ENCODE peak calls at places on chromosome X, in five cellular contexts. R, I, Z, X and V are unnamed samples.

GRCh38 chrX:119419898-119420297 is 20.8 kb downstream of the SLC25A43 start:
- DNase-seq in R (no peak), I (no peak), Z (no peak), X (no peak), V (no peak)

GRCh38 chrX:130577431-130577830 is 175.6 kb downstream of the RBMX2 start:
- DNase-seq in R (no peak), I (no peak), Z (no peak), X (no peak), V (no peak)

GRCh38 chrX:115642304-115642703 is 81.3 kb downstream of the PLS3 start:
- DNase-seq in R (no peak), I (peak), Z (no peak), X (no peak), V (no peak)

GRCh38 chrX:40077176-40077575 is 20.6 kb downstream of the BCOR start:
- DNase-seq in R (no peak), I (no peak), Z (no peak), X (no peak), V (no peak)

GRCh38 chrX:38154818-38155217 is 65.9 kb downstream of the SRPX start:
- DNase-seq in R (no peak), I (no peak), Z (peak), X (no peak), V (no peak)

GRCh38 chrX:43663173-43663572 is 7.1 kb downstream of the MAOA start:
- DNase-seq in R (no peak), I (no peak), Z (no peak), X (no peak), V (no peak)

GRCh38 chrX:67998540-67998939 is 434.8 kb downstream of the OPHN1 start:
- DNase-seq in R (no peak), I (no peak), Z (no peak), X (no peak), V (no peak)

GRCh38 chrX:112662559-112663427 is 16.9 kb downstream of the LHFPL1 start:
- DNase-seq in R (no peak), I (no peak), Z (no peak), X (no peak), V (peak)

GRCh38 chrX:261167-261857 is 19.9 kb upstream of the PLCXD1 start:
- DNase-seq in R (no peak), I (peak), Z (peak), X (no peak), V (no peak)

GRCh38 chrX:86023806-86024205 is 23.6 kb downstream of the CHM start:
- DNase-seq in R (no peak), I (no peak), Z (no peak), X (no peak), V (no peak)

GRCh38 chrX:15391850-15392249 is 7.6 kb upstream of the VEGFD start:
- DNase-seq in R (no peak), I (no peak), Z (no peak), X (no peak), V (no peak)

GRCh38 chrX:38215141-38215540 is 5.5 kb downstream of the SRPX start:
- DNase-seq in R (no peak), I (no peak), Z (peak), X (no peak), V (no peak)

GRCh38 chrX:80216086-80216485 is 201.5 kb downstream of the TBX22 start:
- DNase-seq in R (no peak), I (peak), Z (peak), X (no peak), V (no peak)

GRCh38 chrX:155086202-155086840 is 15.0 kb downstream of the BRCC3 start:
- DNase-seq in R (no peak), I (peak), Z (peak), X (peak), V (peak)

GRCh38 chrX:132612990-132613564 is 124.2 kb upstream of the MBNL3 start:
- DNase-seq in R (no peak), I (peak), Z (peak), X (peak), V (peak)

GRCh38 chrX:65502618-65503017 is 32.0 kb downstream of the LAS1L start:
- DNase-seq in R (no peak), I (no peak), Z (no peak), X (no peak), V (no peak)

GRCh38 chrX:115936008-115936407 is 234.5 kb upstream of the AGTR2 start:
- DNase-seq in R (no peak), I (no peak), Z (no peak), X (no peak), V (no peak)

GRCh38 chrX:119539872-119540271 is 25.3 kb downstream of the STEEP1 start:
- DNase-seq in R (no peak), I (no peak), Z (no peak), X (no peak), V (no peak)

GRCh38 chrX:134512566-134512965 is 52.6 kb downstream of the HPRT1 start:
- DNase-seq in R (no peak), I (peak), Z (peak), X (no peak), V (peak)

GRCh38 chrX:134377537-134377936 is 82.4 kb upstream of the HPRT1 start:
- DNase-seq in R (no peak), I (peak), Z (peak), X (peak), V (peak)

GRCh38 chrX:51459125-51459524 is 37.3 kb downstream of the NUDT11 start:
- DNase-seq in R (no peak), I (peak), Z (peak), X (peak), V (peak)

GRCh38 chrX:117851025-117851424 is 265.6 kb downstream of the KLHL13 start:
- DNase-seq in R (no peak), I (no peak), Z (no peak), X (no peak), V (no peak)

GRCh38 chrX:118346258-118347094 is 570 bp downstream of the WDR44 start:
- DNase-seq in R (peak), I (peak), Z (no peak), X (peak), V (no peak)

GRCh38 chrX:54920610-54921426 is at the start of gene TRO:
- DNase-seq in R (no peak), I (no peak), Z (no peak), X (peak), V (peak)

GRCh38 chrX:126272795-126273497 is 106.9 kb upstream of the DCAF12L2 start:
- DNase-seq in R (no peak), I (no peak), Z (no peak), X (no peak), V (no peak)

GRCh38 chrX:65127804-65128203 is 151.6 kb upstream of the ZC4H2 start:
- DNase-seq in R (no peak), I (no peak), Z (no peak), X (peak), V (no peak)

GRCh38 chrX:115630204-115630603 is 69.2 kb downstream of the PLS3 start:
- DNase-seq in R (no peak), I (no peak), Z (no peak), X (no peak), V (no peak)

GRCh38 chrX:119477812-119478232 is 9.6 kb downstream of the SLC25A5 start:
- DNase-seq in R (no peak), I (peak), Z (peak), X (no peak), V (peak)

GRCh38 chrX:118570209-118570608 is 74.6 kb downstream of the DOCK11 start:
- DNase-seq in R (no peak), I (no peak), Z (no peak), X (no peak), V (no peak)

GRCh38 chrX:120549483-120550452 is 11.0 kb downstream of the CUL4B start:
- DNase-seq in R (no peak), I (peak), Z (peak), X (no peak), V (peak)

GRCh38 chrX:132831336-132831973 is 127.0 kb downstream of the HS6ST2 start:
- DNase-seq in R (no peak), I (no peak), Z (no peak), X (no peak), V (no peak)

GRCh38 chrX:72308566-72309296 is 3.0 kb upstream of the CITED1 start:
- DNase-seq in R (peak), I (peak), Z (peak), X (no peak), V (peak)

GRCh38 chrX:103780701-103781402 is 4.2 kb downstream of the PLP1 start:
- DNase-seq in R (no peak), I (no peak), Z (no peak), X (no peak), V (no peak)

GRCh38 chrX:65993332-65993731 is 46.5 kb downstream of the VSIG4 start:
- DNase-seq in R (no peak), I (no peak), Z (no peak), X (no peak), V (no peak)

GRCh38 chrX:7146026-7146702 is 1.3 kb upstream of the STS start:
- DNase-seq in R (peak), I (peak), Z (no peak), X (no peak), V (no peak)

GRCh38 chrX:13837290-13837745 is 20.4 kb upstream of the GPM6B start:
- DNase-seq in R (peak), I (no peak), Z (peak), X (no peak), V (peak)
- H3K4me3 ChIP-seq in R (no peak), I (no peak), Z (no peak), X (no peak), V (no peak)

GRCh38 chrX:12770440-12770839 is 20.8 kb upstream of the PRPS2 start:
- DNase-seq in R (no peak), I (peak), Z (peak), X (no peak), V (peak)

GRCh38 chrX:12767856-12768255 is 23.4 kb upstream of the PRPS2 start:
- DNase-seq in R (no peak), I (no peak), Z (no peak), X (no peak), V (no peak)

GRCh38 chrX:12771445-12772069 is 19.7 kb upstream of the PRPS2 start:
- DNase-seq in R (peak), I (peak), Z (peak), X (peak), V (peak)
- TF ChIP-seq CTCF in R (peak), I (peak), Z (peak), X (peak), V (peak)

GRCh38 chrX:69319376-69319775 is 154.1 kb upstream of the PJA1 start:
- DNase-seq in R (no peak), I (no peak), Z (no peak), X (no peak), V (no peak)
- H3K4me3 ChIP-seq in R (no peak), I (no peak), Z (no peak), X (no peak), V (no peak)

GRCh38 chrX:45668686-45669443 is 468.2 kb upstream of the DIPK2B start:
- DNase-seq in R (no peak), I (no peak), Z (peak), X (no peak), V (peak)
- TF ChIP-seq CTCF in R (no peak), I (no peak), Z (no peak), X (no peak), V (no peak)

GRCh38 chrX:18935893-18936292 is 48.0 kb downstream of the PHKA2 start:
- DNase-seq in R (no peak), I (no peak), Z (no peak), X (no peak), V (no peak)
- H3K4me3 ChIP-seq in R (no peak), I (no peak), Z (no peak), X (no peak), V (no peak)

GRCh38 chrX:31165241-31166035 is 93.6 kb upstream of the FTHL17 start:
- DNase-seq in R (no peak), I (no peak), Z (no peak), X (no peak), V (peak)
- TF ChIP-seq CTCF in R (no peak), I (no peak), Z (no peak), X (no peak), V (no peak)